ENCODE peak calls at places on chromosome 14, in ten cellular contexts. R is A549, P is suprapubic skin, C is SK-N-SH, Y is K562, U is tibial nerve, Z is sigmoid colon, I is ovary, H is transverse colon, N is upper lobe of left lung. S is an unnamed sample.

GRCh38 chr14:64720190-64720589 is 16.0 kb downstream of the PLEKHG3 start:
- DNase-seq in N (no peak), H (peak), U (no peak), Z (peak), C (no peak), Y (no peak), P (peak), R (peak), I (no peak), S (no peak)

GRCh38 chr14:31263485-31264133 is 56.0 kb upstream of the HECTD1 start:
- DNase-seq in H (peak), U (no peak), Y (no peak), N (no peak), C (no peak), Z (peak), P (peak), I (peak), R (peak), S (no peak)

GRCh38 chr14:52590318-52590717 is 37.7 kb downstream of the GPR137C start:
- DNase-seq in R (no peak), Z (no peak), N (no peak), P (no peak), C (no peak), H (no peak), U (no peak), Y (no peak), I (no peak), S (no peak)

GRCh38 chr14:39967885-39968284 is 535.7 kb upstream of the FBXO33 start:
- DNase-seq in Y (no peak), Z (no peak), R (no peak), U (no peak), C (no peak), H (no peak), I (no peak), N (no peak), P (no peak), S (no peak)

GRCh38 chr14:86790408-86791364 is 1202.3 kb downstream of the GALC start:
- DNase-seq in R (no peak), N (no peak), Y (no peak), P (no peak), U (no peak), I (no peak), C (no peak), H (no peak), Z (no peak), S (no peak)

GRCh38 chr14:100056431-100056830 is 8.8 kb upstream of the EVL start:
- DNase-seq in C (no peak), I (no peak), P (no peak), Y (no peak), U (no peak), N (no peak), H (no peak), Z (no peak), R (no peak), S (no peak)

GRCh38 chr14:53109028-53109687 is 44.0 kb downstream of the DDHD1 start:
- DNase-seq in C (no peak), Z (no peak), I (no peak), N (no peak), U (no peak), P (no peak), Y (peak), R (no peak), H (peak), S (no peak)

GRCh38 chr14:105860615-105861580 is 334.5 kb downstream of the TMEM121 start:
- DNase-seq in C (no peak), U (peak), P (peak), Z (peak), H (peak), R (no peak), I (peak), Y (no peak), N (peak), S (no peak)

GRCh38 chr14:42994001-42994736 is 1387.5 kb downstream of the LRFN5 start:
- DNase-seq in N (no peak), I (no peak), R (peak), H (no peak), C (no peak), U (no peak), Z (no peak), Y (no peak), P (no peak), S (no peak)

GRCh38 chr14:51395361-51395849 is 155.4 kb downstream of the TMX1 start:
- DNase-seq in Z (peak), N (peak), U (peak), I (peak), R (no peak), C (peak), Y (no peak), P (peak), H (peak), S (no peak)

GRCh38 chr14:55832122-55832911 is 252.3 kb downstream of the KTN1 start:
- DNase-seq in R (peak), N (no peak), Y (no peak), Z (no peak), H (peak), I (no peak), U (no peak), C (no peak), P (no peak), S (no peak)

GRCh38 chr14:76829650-76830421 is 3.6 kb downstream of the LRRC74A start:
- DNase-seq in Y (no peak), R (no peak), C (peak), Z (peak), H (no peak), U (peak), P (no peak), I (no peak), N (no peak), S (no peak)

GRCh38 chr14:68235011-68235410 is 415.4 kb downstream of the RAD51B start:
- DNase-seq in U (no peak), I (no peak), Y (no peak), N (no peak), P (no peak), C (no peak), H (no peak), R (no peak), Z (no peak), S (no peak)

GRCh38 chr14:104885031-104885972 is 20.2 kb downstream of the CEP170B start:
- DNase-seq in C (no peak), U (no peak), N (peak), P (no peak), H (no peak), R (no peak), I (peak), Z (no peak), Y (no peak), S (no peak)

GRCh38 chr14:93219103-93219726 is 12.2 kb downstream of the UBR7 start:
- DNase-seq in R (peak), U (no peak), Y (no peak), P (no peak), N (no peak), C (peak), H (peak), I (no peak), Z (no peak), S (no peak)

GRCh38 chr14:105364100-105364708 is 34.1 kb upstream of the TEX22 start:
- DNase-seq in R (peak), Y (peak), Z (no peak), N (peak), I (no peak), H (peak), U (no peak), C (peak), P (no peak), S (no peak)

GRCh38 chr14:86788229-86788628 is 1204.8 kb downstream of the GALC start:
- DNase-seq in R (no peak), Y (no peak), H (no peak), U (no peak), I (no peak), P (no peak), C (no peak), N (no peak), Z (no peak), S (no peak)

GRCh38 chr14:105600939-105601359 is 74.6 kb downstream of the TMEM121 start:
- DNase-seq in H (no peak), I (no peak), P (no peak), C (no peak), R (no peak), U (no peak), Y (no peak), N (peak), Z (no peak), S (no peak)

GRCh38 chr14:94306047-94306978 is 13.2 kb upstream of the SERPINA10 start:
- DNase-seq in I (no peak), U (no peak), P (no peak), N (no peak), C (no peak), H (no peak), R (no peak), Y (no peak), Z (no peak), S (peak)

GRCh38 chr14:95500772-95501401 is 15.6 kb downstream of the SYNE3 start:
- DNase-seq in P (no peak), U (no peak), Z (no peak), I (peak), Y (no peak), R (no peak), C (no peak), N (no peak), H (no peak), S (no peak)

GRCh38 chr14:76323331-76324050 is 52.4 kb upstream of the ESRRB start:
- DNase-seq in Z (peak), I (no peak), H (no peak), C (no peak), Y (no peak), N (no peak), R (no peak), U (no peak), P (no peak), S (no peak)

GRCh38 chr14:54278087-54278486 is 118.7 kb upstream of the CDKN3 start:
- DNase-seq in U (no peak), N (no peak), H (no peak), Y (no peak), R (no peak), Z (no peak), C (no peak), P (no peak), I (no peak), S (no peak)
- TF ChIP-seq EP300 in U (no peak), N (no peak), H (no peak), Y (no peak), R (no peak), Z (no peak), C (no peak), P (no peak), I (no peak), S (no peak)

DNA sequence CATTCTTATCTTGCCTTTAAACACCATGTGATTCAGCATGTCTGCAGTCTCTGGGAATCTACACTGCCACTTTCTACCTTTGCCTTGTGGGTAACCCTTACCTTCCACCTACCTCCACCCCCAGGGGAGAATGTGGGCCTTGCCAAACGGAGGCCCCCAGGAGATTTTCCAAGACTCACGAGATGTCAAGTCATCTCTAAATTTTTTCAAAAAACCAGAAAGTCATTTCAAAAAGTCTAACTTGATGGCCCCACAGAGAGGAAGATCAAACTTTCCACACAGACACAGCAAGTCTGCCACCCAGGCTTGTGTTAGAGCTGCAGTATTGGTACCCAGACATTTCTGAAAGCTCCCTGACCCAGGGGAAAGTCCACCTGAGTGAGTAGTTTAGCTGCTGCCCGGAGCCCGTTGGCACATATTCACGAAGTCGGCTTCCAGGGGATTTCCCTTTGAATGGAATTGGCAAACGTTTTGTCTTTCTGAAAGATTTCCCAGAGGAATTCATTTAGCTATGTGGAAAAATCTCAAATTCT is 4.6 kb upstream of the PSMA6 start:
- DNase-seq in H (peak), C (no peak), P (no peak), R (no peak), I (no peak), Z (no peak), N (no peak), U (no peak), Y (peak), S (no peak)
- TF ChIP-seq CTCF in H (no peak), C (no peak), P (no peak), R (no peak), I (no peak), Z (no peak), N (no peak), U (no peak), Y (no peak), S (no peak)

DNA sequence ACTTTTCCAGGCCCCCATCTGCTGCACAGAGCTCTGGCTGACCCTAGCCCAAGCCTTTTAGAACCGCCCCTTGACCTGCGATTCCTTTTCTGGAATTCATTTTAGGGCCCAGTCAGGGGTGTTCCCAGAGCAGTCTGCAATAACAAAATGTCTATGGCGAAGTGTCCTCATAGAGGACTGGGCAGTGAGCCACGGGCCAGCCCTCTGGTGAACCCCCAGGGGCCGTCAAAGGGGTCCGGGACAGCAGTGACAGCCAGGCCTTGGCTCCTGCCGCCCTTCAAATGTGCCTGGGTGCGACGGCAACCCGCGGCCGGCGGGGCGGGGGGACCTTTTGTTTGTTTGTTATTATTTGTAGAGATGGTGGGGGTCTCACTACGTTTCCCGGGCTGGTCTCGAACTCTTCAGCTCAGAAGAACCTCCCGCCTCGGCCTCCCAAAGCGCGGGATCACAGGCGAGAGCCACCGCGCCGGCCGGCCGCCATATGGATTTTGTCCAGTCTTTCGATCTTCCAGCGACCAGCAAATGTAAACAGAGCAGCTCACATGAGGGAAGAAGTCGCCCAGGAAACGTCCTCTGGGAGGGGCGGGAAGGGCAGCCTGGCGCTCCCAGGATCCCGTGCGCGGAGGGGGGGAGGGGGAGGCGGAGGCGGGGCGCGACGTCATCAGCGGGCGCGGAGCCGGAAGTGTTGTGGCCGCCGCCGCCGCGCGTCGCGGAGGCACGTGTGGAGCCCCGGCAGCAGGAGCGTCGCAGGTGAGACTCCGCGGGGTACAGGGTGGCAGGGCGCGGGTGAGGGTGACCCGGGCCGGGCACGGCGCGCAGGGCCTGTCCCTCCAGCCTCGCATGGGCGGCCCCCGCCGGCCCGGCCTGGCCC is at the start of gene TRMT61A:
- DNase-seq in C (peak), N (peak), P (peak), I (peak), Z (peak), H (peak), R (peak), Y (peak), U (peak), S (peak)
- TF ChIP-seq EP300 in C (no peak), N (no peak), P (peak), I (no peak), Z (no peak), H (no peak), R (no peak), Y (no peak), U (peak), S (no peak)

GRCh38 chr14:80867091-80867490 is 74.4 kb downstream of the CEP128 start:
- DNase-seq in Y (no peak), I (no peak), Z (no peak), H (no peak), P (no peak), U (no peak), C (no peak), N (no peak), R (no peak), S (no peak)
- TF ChIP-seq CTCF in Y (no peak), I (no peak), Z (no peak), H (no peak), P (no peak), U (no peak), C (no peak), N (no peak), R (no peak), S (no peak)

GRCh38 chr14:66272221-66272620 is 213.9 kb upstream of the CCDC196 start:
- DNase-seq in R (no peak), N (no peak), C (no peak), I (no peak), U (no peak), Y (no peak), P (no peak), Z (no peak), H (no peak), S (no peak)

DNA sequence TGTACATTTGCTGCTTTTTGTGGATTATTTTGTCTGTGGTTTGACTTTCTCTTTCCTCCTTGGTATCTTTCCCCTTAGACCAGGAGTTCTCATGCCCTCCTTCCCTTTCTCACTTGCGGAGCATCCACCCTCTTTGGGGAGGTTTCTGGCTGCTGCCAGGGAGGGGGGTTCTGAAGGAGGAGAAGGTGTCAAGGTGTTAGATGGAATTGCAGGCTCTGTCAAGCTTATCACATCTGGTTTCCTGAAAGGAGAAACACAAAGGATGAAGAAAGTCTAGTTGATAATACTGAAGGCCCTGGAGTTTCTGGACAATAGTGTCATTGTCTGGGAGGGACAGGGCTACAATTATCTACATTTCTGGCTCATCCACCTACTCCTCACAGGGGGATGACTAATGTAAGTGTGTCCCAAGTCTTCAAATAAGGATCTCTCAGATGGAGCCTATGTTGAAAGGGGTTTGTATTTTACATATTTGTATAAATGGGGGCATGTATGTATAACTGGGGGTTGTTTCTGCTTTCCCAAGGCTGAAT is 217.3 kb upstream of the CCDC196 start:
- DNase-seq in Z (no peak), R (no peak), H (no peak), I (no peak), C (no peak), P (no peak), N (no peak), U (no peak), Y (no peak), S (no peak)
- TF ChIP-seq EP300 in Z (no peak), R (no peak), H (no peak), I (no peak), C (no peak), P (no peak), N (no peak), U (no peak), Y (no peak), S (no peak)

DNA sequence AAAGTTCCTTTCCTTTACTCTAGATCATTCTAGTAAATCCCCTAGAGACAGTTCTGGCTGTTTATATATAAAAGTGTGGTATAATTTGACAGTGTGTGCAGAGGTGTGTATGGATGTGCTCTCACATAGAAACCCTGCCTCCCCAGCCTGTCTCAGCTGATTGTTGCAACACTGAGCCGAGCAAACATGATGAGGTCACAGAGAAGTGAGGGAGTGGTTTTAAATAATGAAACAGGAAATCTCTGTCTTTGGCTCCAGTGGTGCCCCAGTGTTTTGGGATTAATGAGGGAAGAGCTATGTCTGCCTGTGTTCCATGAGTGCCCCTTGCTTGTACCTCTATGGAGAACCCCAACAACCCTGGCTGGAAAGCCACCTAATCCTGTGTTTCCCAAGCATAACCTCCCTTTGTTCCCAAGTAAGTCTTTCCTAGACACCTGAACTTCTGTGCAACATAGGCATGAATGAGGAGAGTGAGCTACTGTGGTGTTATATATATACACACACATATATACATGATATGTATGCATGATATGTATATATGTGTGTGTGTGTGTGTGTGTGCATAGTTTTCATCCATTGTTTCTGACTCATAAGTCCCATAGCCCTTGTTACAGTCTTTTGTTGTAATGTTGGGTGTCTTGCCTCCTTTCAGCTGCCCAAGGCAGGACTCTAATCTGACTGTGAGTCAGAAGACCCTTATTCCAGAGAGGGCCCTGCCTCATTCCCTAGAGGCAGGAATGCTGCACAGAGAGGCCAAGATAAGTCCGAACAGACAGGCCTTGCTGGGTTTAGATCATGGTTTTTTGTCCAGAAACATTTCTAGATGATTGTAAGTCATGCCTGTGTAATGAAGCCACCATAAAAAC is 18.0 kb downstream of the TRAF3 start:
- DNase-seq in Z (peak), H (peak), P (peak), C (no peak), N (no peak), R (peak), Y (peak), I (peak), U (peak), S (no peak)
- TF ChIP-seq CTCF in Z (no peak), H (no peak), P (no peak), C (peak), N (no peak), R (no peak), Y (no peak), I (no peak), U (no peak), S (no peak)

DNA sequence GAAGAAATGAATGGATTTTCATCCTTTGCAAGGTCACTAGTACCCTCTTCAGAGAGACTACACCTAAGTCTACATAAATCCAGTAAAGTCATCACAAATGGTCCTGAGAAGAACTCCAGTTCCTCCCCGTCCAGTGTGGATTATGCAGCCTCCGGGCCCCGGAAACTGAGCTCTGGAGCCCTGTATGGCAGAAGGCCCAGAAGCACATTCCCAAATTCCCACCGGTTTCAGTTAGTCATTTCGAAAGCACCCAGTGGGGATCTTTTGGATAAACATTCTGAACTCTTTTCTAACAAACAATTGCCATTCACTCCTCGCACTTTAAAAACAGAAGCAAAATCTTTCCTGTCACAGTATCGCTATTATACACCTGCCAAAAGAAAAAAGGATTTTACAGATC is 40.8 kb downstream of the SPATA7 start:
- DNase-seq in H (no peak), Z (no peak), N (no peak), C (no peak), P (no peak), R (no peak), I (no peak), Y (no peak), U (no peak), S (no peak)
- TF ChIP-seq EP300 in H (no peak), Z (no peak), N (no peak), C (no peak), P (no peak), R (no peak), I (no peak), Y (no peak), U (no peak), S (no peak)